ENCODE peak calls at places on chromosomes 6 and 20, in ten cellular contexts. X is osteoblast, R is neuronal stem cell, Q is lower lobe of right lung, S is tibial artery, Z is GM23338, Y is uterus, K is cardiac muscle cell, B is neural progenitor cell, L is fibroblast of lung. J is an unnamed sample.

GRCh38 chr6:20846602-20847028 is 312.4 kb downstream of the CDKAL1 start:
- DNase-seq in X (no peak), Y (no peak), K (no peak), R (no peak), B (no peak), Q (no peak), Z (no peak), S (no peak), L (peak; percentile 62), J (no peak)

GRCh38 chr6:150514806-150515362 is 84.8 kb upstream of the PLEKHG1 start:
- DNase-seq in B (no peak), L (peak; percentile 44), Q (no peak), X (no peak), R (no peak), S (no peak), K (no peak), Z (no peak), Y (no peak), J (no peak)

GRCh38 chr20:49279677-49280462 is 2.0 kb upstream of the ZNFX1 start:
- DNase-seq in Z (no peak), R (no peak), K (no peak), Y (no peak), S (no peak), Q (no peak), X (no peak), L (no peak), B (no peak), J (no peak)

GRCh38 chr6:129073651-129074419 is 190.9 kb downstream of the LAMA2 start:
- DNase-seq in Z (no peak), B (no peak), Q (no peak), K (no peak), S (no peak), X (peak; percentile 53), L (no peak), Y (no peak), R (no peak), J (no peak)

GRCh38 chr20:51463560-51463959 is 79.0 kb downstream of the NFATC2 start:
- DNase-seq in Q (no peak), Y (no peak), B (no peak), K (no peak), L (no peak), R (no peak), Z (no peak), X (no peak), S (peak; percentile 31), J (no peak)

GRCh38 chr6:62283828-62284411 is 2.1 kb downstream of the KHDRBS2 start:
- DNase-seq in S (no peak), X (no peak), L (peak; percentile 0), Z (peak; percentile 60), R (peak; percentile 50), Y (no peak), B (peak; percentile 50), Q (no peak), K (peak; percentile 51), J (no peak)

GRCh38 chr20:1247689-1248088 is 18.4 kb upstream of the SNPH start:
- DNase-seq in Z (no peak), Q (no peak), Y (no peak), B (no peak), X (no peak), S (no peak), K (no peak), R (no peak), L (no peak), J (no peak)

GRCh38 chr6:21132856-21133610 is 460.5 kb upstream of the SOX4 start:
- DNase-seq in X (no peak), B (no peak), Z (no peak), R (no peak), Q (no peak), L (peak; percentile 24), Y (no peak), K (no peak), S (no peak), J (no peak)

GRCh38 chr6:33029297-33030184 is 20.1 kb upstream of the HLA-DOA start:
- DNase-seq in X (peak; percentile 71), B (no peak), Z (peak; percentile 28), L (no peak), Y (no peak), R (no peak), K (peak; percentile 52), S (no peak), Q (peak; percentile 72), J (peak; percentile 68)

GRCh38 chr6:165439928-165440554 is 130.6 kb upstream of the C6orf118 start:
- DNase-seq in Z (peak; percentile 80), X (peak; percentile 41), L (peak; percentile 38), Y (no peak), B (peak; percentile 61), R (peak; percentile 26), K (peak; percentile 59), Q (no peak), S (no peak), J (no peak)

GRCh38 chr20:37902504-37903313 is at the start of gene VSTM2L:
- DNase-seq in Q (no peak), B (peak; percentile 79), R (no peak), K (peak; percentile 74), Y (peak; percentile 26), Z (peak; percentile 77), L (peak; percentile 79), S (no peak), X (peak; percentile 96), J (no peak)

GRCh38 chr6:125904871-125905270 is 51.7 kb upstream of the HINT3 start:
- DNase-seq in Z (no peak), X (peak; percentile 66), L (peak; percentile 94), S (no peak), Y (no peak), Q (no peak), K (no peak), B (no peak), R (no peak), J (no peak)

GRCh38 chr20:57622579-57623381 is 2.6 kb upstream of the ZBP1 start:
- DNase-seq in Z (peak; percentile 80), Q (peak; percentile 76), K (peak; percentile 59), L (peak; percentile 79), B (peak; percentile 63), R (peak; percentile 18), X (no peak), S (peak; percentile 63), Y (peak; percentile 36), J (no peak)

GRCh38 chr6:69630767-69631166 is 166.0 kb downstream of the LMBRD1 start:
- DNase-seq in Z (no peak), K (no peak), R (no peak), L (no peak), Q (no peak), B (no peak), Y (no peak), S (no peak), X (no peak), J (no peak)
- H3K4me3 ChIP-seq in Z (no peak overlapping the region), K (no peak overlapping the region), R (no peak overlapping the region), L (no peak overlapping the region), Q (no peak overlapping the region), B (no peak overlapping the region), Y (no peak overlapping the region), S (no peak overlapping the region), X (no peak overlapping the region), J (no peak overlapping the region)

GRCh38 chr20:56431451-56431850 is 19.4 kb downstream of the CASS4 start:
- DNase-seq in L (no peak), S (no peak), X (no peak), Q (no peak), Z (no peak), B (no peak), K (no peak), R (no peak), Y (no peak), J (no peak)
- H3K4me1 ChIP-seq in L (peaks cover 52% of the 10 kb centered on the region), S (no peaks in the 10 kb centered on the region), X (peaks cover 29% of the 10 kb centered on the region), Q (peaks cover 67% of the 10 kb centered on the region), Z (no peaks in the 10 kb centered on the region), B (no peaks in the 10 kb centered on the region), K (no peaks in the 10 kb centered on the region), R (no peaks in the 10 kb centered on the region), Y (no peaks in the 10 kb centered on the region), J (peaks cover 22% of the 10 kb centered on the region)

DNA sequence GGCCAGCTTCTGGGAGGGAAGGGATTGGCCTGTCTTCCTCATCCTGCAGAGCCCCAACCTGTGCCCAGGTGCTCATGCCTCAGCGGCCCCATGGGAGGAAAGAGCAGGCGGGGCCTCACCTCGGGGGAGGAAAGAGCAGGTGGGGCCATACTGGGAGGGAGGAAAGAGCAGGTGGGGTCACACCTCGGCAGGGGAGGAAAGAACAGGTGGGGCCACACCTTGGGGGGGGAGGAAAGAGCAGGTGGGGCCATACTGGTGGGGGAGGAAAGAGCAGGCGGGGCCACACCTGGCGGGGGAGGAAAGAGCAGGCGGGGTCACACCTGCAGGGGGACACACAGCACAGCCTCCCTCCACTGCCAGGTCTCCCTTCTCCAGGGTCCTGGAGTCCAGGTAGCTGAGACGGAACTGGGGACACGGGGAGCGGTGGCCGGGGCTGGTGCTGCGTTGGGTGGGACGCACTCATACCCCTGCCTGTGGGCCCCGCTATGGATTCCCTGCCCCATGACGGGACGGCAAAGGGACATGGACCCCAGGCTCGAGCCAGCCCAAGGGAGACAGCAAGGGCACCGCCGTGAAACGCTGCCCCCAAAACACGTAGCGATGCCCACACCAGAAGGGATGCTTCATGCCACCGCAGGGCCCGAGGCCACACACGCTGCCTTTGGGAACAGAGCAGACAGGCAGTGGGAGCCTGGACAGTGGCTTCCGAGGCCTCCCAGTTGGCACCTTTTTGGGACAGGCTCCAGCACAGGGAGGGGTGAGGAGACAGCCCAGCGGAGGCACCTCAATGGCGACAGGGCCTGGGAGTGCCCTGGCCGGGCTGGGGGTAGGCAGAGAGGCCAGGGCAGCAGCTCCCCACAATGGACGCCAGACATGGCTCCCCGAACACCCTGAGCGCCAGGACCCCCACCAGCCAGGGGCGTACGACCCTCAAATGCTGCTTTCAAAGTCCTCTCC is 43.3 kb upstream of the CHRNA4 start:
- DNase-seq in Q (no peak), X (no peak), K (no peak), S (no peak), R (no peak), L (no peak), Z (no peak), Y (no peak), B (no peak), J (no peak)
- H3K27me3 ChIP-seq in Q (no peaks in the 10 kb centered on the region), X (no peaks in the 10 kb centered on the region), K (no peaks in the 10 kb centered on the region), S (peaks cover 60% of the 10 kb centered on the region), R (no peaks in the 10 kb centered on the region), L (no peaks in the 10 kb centered on the region), Z (no peaks in the 10 kb centered on the region), Y (no peaks in the 10 kb centered on the region), B (no peaks in the 10 kb centered on the region), J (no peaks in the 10 kb centered on the region)

GRCh38 chr20:17662333-17663039 is 19.6 kb downstream of the RRBP1 start:
- DNase-seq in Q (no peak), R (no peak), Y (peak; percentile 52), B (no peak), S (peak; percentile 82), K (no peak), L (peak; percentile 59), X (peak; percentile 95), Z (no peak), J (no peak)

GRCh38 chr20:17664025-17664638 is 17.9 kb downstream of the RRBP1 start:
- DNase-seq in R (no peak), S (peak; percentile 38), L (peak; percentile 43), X (peak; percentile 27), B (no peak), Z (no peak), Q (no peak), K (no peak), Y (no peak), J (no peak)

GRCh38 chr20:17663486-17663885 is 18.6 kb downstream of the RRBP1 start:
- DNase-seq in L (peak; percentile 59), Z (peak; percentile 32), S (peak; percentile 24), Y (no peak), K (no peak), X (no peak), R (no peak), B (peak; percentile 70), Q (no peak), J (no peak)

GRCh38 chr20:17661121-17661744 is 20.8 kb downstream of the RRBP1 start:
- DNase-seq in X (peak; percentile 87), Y (peak; percentile 16), Z (no peak), B (no peak), S (peak; percentile 35), K (no peak), R (no peak), L (peak; percentile 35), Q (no peak), J (no peak)

GRCh38 chr20:17663040-17663399 is 19.0 kb downstream of the RRBP1 start:
- DNase-seq in L (no peak), S (peak; percentile 48), K (no peak), R (no peak), B (no peak), Q (no peak), Z (no peak), X (no peak), Y (peak; percentile 13), J (no peak)
- H3K4me3 ChIP-seq in L (no peak overlapping the region), S (no peak overlapping the region), K (no peak overlapping the region), R (no peak overlapping the region), B (no peak overlapping the region), Q (no peak overlapping the region), Z (no peak overlapping the region), X (peak overlapping the region; percentile 32), Y (no peak overlapping the region), J (no peak overlapping the region)

J was measured in left lung.